ENCODE peak calls at places on chromosomes 12 and 14, in eight cellular contexts. E, J, G, I, Y, T, U and X are unnamed samples.

GRCh38 chr14:53715390-53715730 is 241.3 kb downstream of the BMP4 start:
- DNase-seq in E (no peak), U (peak), Y (no peak), G (peak), J (no peak), T (no peak), I (peak), X (no peak)

GRCh38 chr12:85309180-85309579 is 29.2 kb downstream of the ALX1 start:
- DNase-seq in G (no peak), E (no peak), I (no peak), Y (no peak), J (no peak), T (peak), U (no peak), X (no peak)

GRCh38 chr12:75784591-75784990 is 247.0 kb downstream of the PHLDA1 start:
- DNase-seq in T (peak), J (peak), E (no peak), I (peak), G (no peak), Y (no peak), U (no peak), X (peak)

GRCh38 chr12:4139191-4139590 is 134.4 kb upstream of the CCND2 start:
- DNase-seq in U (no peak), J (no peak), E (no peak), T (no peak), G (no peak), I (no peak), Y (no peak), X (no peak)

GRCh38 chr14:94373708-94374107 is 14.7 kb downstream of the SERPINA1 start:
- DNase-seq in Y (no peak), J (no peak), I (peak), E (peak), T (no peak), G (peak), U (peak), X (no peak)

GRCh38 chr12:56645201-56645716 is 525 bp downstream of the ATP5F1B start:
- DNase-seq in J (peak), Y (no peak), I (no peak), G (no peak), T (no peak), U (no peak), E (no peak), X (no peak)

GRCh38 chr14:90720832-90721231 is 95.4 kb downstream of the TTC7B start:
- DNase-seq in E (no peak), Y (no peak), J (no peak), G (no peak), U (no peak), T (no peak), I (no peak), X (no peak)

GRCh38 chr14:54622189-54622958 is 55.4 kb downstream of the SAMD4A start:
- DNase-seq in G (no peak), T (no peak), E (no peak), I (no peak), J (no peak), U (no peak), Y (no peak), X (peak)

GRCh38 chr14:68245146-68246073 is 425.8 kb downstream of the RAD51B start:
- DNase-seq in I (no peak), G (no peak), E (no peak), U (no peak), J (no peak), Y (no peak), T (peak), X (no peak)

GRCh38 chr12:115771065-115771464 is 506.4 kb downstream of the MED13L start:
- DNase-seq in E (no peak), Y (no peak), I (peak), T (no peak), U (peak), J (no peak), G (peak), X (no peak)

GRCh38 chr12:47808574-47809380 is 10.9 kb downstream of the HDAC7 start:
- DNase-seq in J (peak), I (peak), E (no peak), U (no peak), Y (no peak), T (no peak), G (no peak), X (peak)

GRCh38 chr12:56029166-56029519 is 8.3 kb downstream of the IKZF4 start:
- DNase-seq in T (no peak), I (no peak), U (peak), G (no peak), Y (no peak), E (no peak), J (no peak), X (no peak)

GRCh38 chr12:57775563-57776246 is 3.3 kb downstream of the EEF1AKMT3 start:
- DNase-seq in T (no peak), E (no peak), G (no peak), I (no peak), Y (no peak), U (no peak), J (peak), X (no peak)

GRCh38 chr12:113366827-113367226 is 8.4 kb downstream of the PLBD2 start:
- DNase-seq in E (no peak), T (no peak), J (no peak), I (no peak), U (peak), G (no peak), Y (no peak), X (no peak)

GRCh38 chr12:48104531-48104930 is 1.3 kb downstream of the SENP1 start:
- DNase-seq in J (peak), G (no peak), Y (no peak), I (no peak), T (no peak), U (no peak), E (no peak), X (no peak)

GRCh38 chr14:71586131-71586893 is 345.9 kb upstream of the RGS6 start:
- DNase-seq in Y (no peak), G (no peak), E (peak), J (no peak), U (peak), T (peak), I (no peak), X (no peak)

DNA sequence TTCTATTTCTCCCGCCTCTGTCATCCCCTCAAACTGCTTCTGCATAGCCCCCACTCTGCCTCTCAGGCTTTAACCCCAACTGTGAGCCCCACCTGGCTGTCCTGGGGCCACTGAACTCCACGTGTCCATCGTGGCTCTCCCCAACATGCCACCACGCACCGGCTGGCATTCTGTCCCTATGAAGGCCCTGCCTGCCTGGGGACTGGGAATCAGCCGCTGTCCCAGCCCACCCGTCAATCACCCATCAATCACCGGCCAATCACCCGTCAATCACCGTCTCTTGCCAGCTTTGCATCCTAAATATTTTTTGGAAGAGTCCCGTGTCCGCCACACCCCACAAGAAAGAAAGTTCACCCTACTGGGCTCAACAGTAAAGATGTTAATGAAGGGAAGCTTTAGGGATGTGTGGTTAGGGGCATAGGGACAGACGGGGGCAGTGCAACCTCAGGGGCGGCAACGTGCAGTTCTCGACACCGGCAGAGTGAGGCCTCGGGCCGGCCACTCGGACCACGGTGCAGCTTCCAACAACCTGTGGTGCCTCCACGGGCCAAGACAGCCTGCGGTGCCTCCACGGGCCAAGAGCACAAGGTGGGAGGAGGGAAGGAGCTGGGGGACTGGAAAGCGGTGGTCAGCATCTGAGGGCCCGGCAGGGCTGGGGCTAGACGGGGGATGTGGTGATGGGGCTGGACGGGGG is 85.6 kb downstream of the GALNT9 start:
- DNase-seq in T (no peak), I (no peak), J (no peak), E (no peak), U (no peak), Y (no peak), G (no peak), X (no peak)
- TF ChIP-seq CTCF in T (no peak), I (no peak), J (no peak), E (no peak), U (no peak), Y (no peak), G (no peak), X (no peak)

GRCh38 chr14:21723431-21724045 is 49.9 kb upstream of the OR4E1 start:
- DNase-seq in E (no peak), I (peak), Y (no peak), T (peak), U (no peak), G (peak), J (peak), X (peak)
- TF ChIP-seq CTCF in E (no peak), I (no peak), Y (no peak), T (peak), U (no peak), G (no peak), J (peak), X (peak)

DNA sequence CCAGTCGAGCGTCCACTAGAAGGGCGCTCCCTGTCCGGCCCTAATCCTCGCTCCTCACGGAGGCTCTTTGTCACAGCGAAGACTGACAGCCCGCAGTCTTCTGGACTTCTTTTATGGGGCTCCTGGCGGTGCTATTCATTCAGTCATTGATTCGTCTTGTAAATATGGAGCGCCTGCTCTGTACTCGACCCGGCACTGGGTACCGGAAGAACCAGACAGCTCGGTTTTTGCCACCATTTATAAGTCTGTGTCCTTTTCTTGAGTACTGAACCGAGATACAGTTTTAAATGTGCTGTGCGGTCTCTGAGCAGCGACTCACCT is 570 bp downstream of the DMAC2L start:
- DNase-seq in U (no peak), J (peak), I (no peak), Y (no peak), E (no peak), G (no peak), T (no peak), X (peak)
- TF ChIP-seq CTCF in U (no peak), J (no peak), I (no peak), Y (no peak), E (no peak), G (no peak), T (no peak), X (no peak)

DNA sequence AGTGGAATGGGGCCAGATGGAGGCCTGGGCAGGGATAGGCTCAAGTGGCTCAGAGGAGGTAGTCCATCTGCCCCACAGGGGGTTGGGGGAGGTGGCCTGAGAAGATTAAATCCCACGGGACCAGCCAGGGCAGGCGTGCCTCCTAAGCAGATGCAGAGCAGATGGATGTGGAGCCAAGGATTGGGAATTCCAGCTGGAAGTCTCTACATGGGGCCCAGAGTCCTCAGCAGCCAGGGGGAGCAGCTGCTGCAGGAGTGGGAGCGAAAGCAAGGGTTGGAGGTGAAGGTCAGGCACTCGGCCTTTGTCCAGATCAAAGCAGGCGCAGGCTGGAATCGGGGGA is 42.4 kb upstream of the VRK1 start:
- DNase-seq in I (no peak), G (no peak), U (peak), J (no peak), T (peak), Y (peak), E (no peak), X (no peak)
- TF ChIP-seq CTCF in I (no peak), G (no peak), U (no peak), J (no peak), T (no peak), Y (no peak), E (no peak), X (no peak)

GRCh38 chr14:105409379-105409778 is 10.2 kb upstream of the MTA1 start:
- DNase-seq in G (no peak), I (no peak), J (no peak), Y (no peak), T (no peak), U (no peak), E (no peak), X (no peak)

GRCh38 chr14:105410642-105411016 is 9.0 kb upstream of the MTA1 start:
- DNase-seq in E (no peak), T (no peak), Y (no peak), J (no peak), I (no peak), U (no peak), G (no peak), X (no peak)

GRCh38 chr14:105412768-105413541 is 6.7 kb upstream of the MTA1 start:
- DNase-seq in U (no peak), I (no peak), E (no peak), G (no peak), T (no peak), Y (no peak), J (no peak), X (no peak)

GRCh38 chr14:105411985-105412767 is 7.5 kb upstream of the MTA1 start:
- DNase-seq in J (no peak), Y (no peak), E (no peak), T (no peak), I (no peak), G (no peak), U (no peak), X (no peak)

DNA sequence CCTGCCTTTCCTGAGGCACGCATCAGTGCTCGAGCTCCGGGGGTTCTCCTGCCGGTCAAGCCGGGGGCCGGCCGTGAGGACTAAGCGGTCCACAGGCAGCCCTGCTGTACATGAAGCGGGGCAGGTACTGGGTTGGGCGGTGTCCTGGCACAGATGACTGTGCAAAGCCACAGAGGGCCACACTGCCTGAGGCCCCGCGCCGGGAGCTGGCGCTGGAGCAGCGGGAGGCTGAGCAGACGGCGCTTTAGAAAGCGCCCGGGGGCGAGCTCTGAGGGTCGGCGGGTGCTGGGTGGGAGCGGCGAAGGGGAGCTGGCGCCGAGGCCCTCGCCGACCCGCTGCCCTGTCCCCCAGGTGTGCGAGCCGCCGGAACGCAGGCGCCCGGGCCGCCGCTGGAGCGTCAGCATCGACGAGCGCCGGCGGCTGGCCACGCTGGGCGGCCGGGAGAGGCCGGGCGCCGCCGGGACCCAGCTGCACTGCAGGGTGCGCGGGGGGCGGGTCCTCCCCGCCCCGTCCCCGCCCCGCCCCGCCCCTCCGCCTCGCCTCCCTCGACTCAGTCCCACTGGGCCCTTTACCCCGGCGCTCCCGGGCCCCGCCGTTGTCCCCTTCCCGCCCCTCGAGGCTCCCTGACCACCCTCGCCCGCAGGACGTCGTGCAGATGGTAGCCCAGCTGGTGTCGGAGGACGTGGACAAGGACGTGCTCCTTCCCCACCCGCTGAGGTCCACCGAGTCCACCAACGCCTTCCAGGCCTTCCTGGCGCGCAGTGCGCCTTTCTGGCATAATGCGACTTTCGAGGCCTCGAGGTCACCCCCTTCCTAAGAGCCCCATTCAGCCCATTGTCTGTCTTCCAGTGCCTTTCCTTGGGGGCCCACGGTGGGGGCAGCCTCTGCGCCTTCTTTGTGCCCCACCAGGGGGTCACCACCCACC is 8.3 kb upstream of the MTA1 start:
- DNase-seq in T (peak), G (no peak), J (no peak), U (peak), I (peak), E (no peak), Y (no peak), X (peak)
- TF ChIP-seq CTCF in T (no peak), G (no peak), J (no peak), U (no peak), I (no peak), E (no peak), Y (no peak), X (no peak)

DNA sequence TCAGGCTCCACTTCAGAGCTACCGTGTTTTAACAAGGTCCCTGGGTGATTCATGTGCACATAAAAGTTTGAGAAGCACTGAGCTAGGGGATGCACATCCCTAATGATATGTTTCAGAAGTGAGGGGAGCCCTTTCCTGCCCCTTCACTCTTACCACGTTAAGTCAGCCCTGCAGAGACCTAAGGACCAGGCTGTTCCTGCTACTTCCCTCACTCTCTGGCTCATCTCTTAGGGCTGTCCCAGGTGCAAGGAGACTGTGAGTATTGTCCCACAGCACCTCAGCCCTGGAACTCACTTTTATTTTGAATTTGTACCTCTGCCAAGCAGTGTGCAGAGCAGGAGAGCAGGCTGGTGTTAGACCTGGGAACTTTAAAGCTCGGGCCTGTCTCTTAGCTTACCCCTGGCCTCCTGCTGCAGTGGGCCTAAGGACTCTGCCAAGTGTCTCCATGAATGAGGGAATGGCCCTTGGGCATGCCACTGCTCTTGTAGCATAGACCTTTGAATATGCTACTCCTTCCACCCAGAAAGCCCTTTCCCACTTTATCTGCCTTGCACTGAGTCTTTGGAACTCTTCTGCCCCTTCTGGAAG is 11.0 kb upstream of the SUSD6 start:
- DNase-seq in I (no peak), Y (no peak), T (no peak), U (no peak), E (no peak), G (no peak), J (no peak), X (no peak)
- TF ChIP-seq CTCF in I (no peak), Y (no peak), T (no peak), U (no peak), E (no peak), G (no peak), J (no peak), X (no peak)

GRCh38 chr14:106318700-106319099 is 792.3 kb downstream of the TMEM121 start:
- DNase-seq in Y (no peak), U (no peak), G (no peak), T (peak), J (peak), I (no peak), E (no peak), X (peak)
- TF ChIP-seq CTCF in Y (peak), U (no peak), G (no peak), T (peak), J (peak), I (peak), E (no peak), X (peak)

GRCh38 chr12:114694436-114695304 is 10.7 kb upstream of the TBX3 start:
- DNase-seq in U (no peak), E (no peak), I (no peak), T (no peak), Y (no peak), G (no peak), J (no peak), X (no peak)
- TF ChIP-seq CTCF in U (no peak), E (no peak), I (no peak), T (no peak), Y (no peak), G (no peak), J (no peak), X (no peak)

GRCh38 chr14:57963071-57963470 is 97.2 kb upstream of the SLC35F4 start:
- DNase-seq in Y (no peak), E (no peak), G (no peak), I (no peak), T (no peak), U (no peak), J (no peak), X (no peak)

GRCh38 chr14:57960946-57961792 is 95.3 kb upstream of the SLC35F4 start:
- DNase-seq in E (no peak), U (no peak), J (no peak), T (no peak), G (no peak), I (no peak), Y (no peak), X (no peak)

GRCh38 chr14:57957441-57957840 is 91.5 kb upstream of the SLC35F4 start:
- DNase-seq in E (no peak), Y (no peak), J (no peak), T (no peak), G (no peak), U (no peak), I (no peak), X (no peak)

GRCh38 chr14:57961793-57962075 is 95.8 kb upstream of the SLC35F4 start:
- DNase-seq in T (no peak), I (no peak), Y (no peak), E (no peak), J (no peak), U (no peak), G (no peak), X (no peak)

DNA sequence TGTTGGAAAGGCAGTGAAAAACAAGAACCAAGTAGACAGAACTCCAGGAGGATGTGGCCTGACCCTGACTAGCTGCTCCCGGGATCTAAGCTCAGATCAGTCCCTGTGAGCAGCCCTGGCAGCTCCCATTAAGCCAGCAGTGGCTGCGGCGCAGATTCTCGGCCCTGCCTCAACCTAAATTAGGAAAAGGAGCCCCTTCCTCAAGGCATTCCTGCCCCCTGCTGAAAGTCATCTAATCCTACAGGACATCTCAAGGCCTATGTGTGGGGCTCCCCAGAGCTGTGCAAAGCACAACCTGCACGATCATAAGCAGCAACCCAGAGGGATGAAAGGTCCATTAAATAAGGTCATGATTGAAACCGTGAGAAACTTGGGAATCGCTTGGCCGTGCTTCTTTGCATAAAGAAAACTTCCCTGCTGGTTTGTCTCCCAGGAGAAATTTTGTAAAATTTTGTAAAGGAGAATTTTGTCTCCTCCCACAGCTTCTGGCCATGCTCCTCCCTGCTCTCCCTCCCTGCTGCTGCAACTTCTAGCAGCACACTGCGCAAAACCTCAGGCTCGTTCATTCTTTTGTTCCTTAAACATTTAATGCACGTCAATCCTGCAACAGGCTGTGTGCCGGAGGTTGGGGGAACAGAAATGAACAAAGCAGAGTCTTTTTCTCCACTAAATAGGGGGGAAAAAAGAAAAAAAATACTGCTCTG is 96.6 kb upstream of the SLC35F4 start:
- DNase-seq in T (peak), E (no peak), U (no peak), Y (no peak), I (no peak), G (no peak), J (no peak), X (no peak)
- TF ChIP-seq CTCF in T (peak), E (no peak), U (no peak), Y (no peak), I (no peak), G (no peak), J (no peak), X (no peak)